ENCODE peak calls at places on chromosomes 5 and 9, in six cellular contexts. F is mesenchymal stem cell, H is neuronal stem cell, W is H9, Z is H1, G is trophoblast cell. D is an unnamed sample.

GRCh38 chr5:173395257-173395932 is 67.2 kb upstream of the STC2 start:
- DNase-seq in F (peak), H (no peak), W (peak), Z (no peak), G (peak), D (peak)

GRCh38 chr9:135358161-135358940 is 121.2 kb upstream of the PPP1R26 start:
- DNase-seq in F (no peak), H (no peak), W (no peak), Z (no peak), G (no peak), D (no peak)

GRCh38 chr5:180605554-180606214 is 14.4 kb upstream of the SCGB3A1 start:
- DNase-seq in F (peak), H (no peak), W (peak), Z (peak), G (peak), D (peak)

GRCh38 chr9:20618361-20618799 is 3.9 kb downstream of the MLLT3 start:
- DNase-seq in F (peak), H (no peak), W (no peak), Z (no peak), G (no peak), D (peak)

GRCh38 chr5:136016945-136017530 is 11.8 kb upstream of the TGFBI start:
- DNase-seq in F (peak), H (no peak), W (no peak), Z (no peak), G (no peak), D (peak)

GRCh38 chr9:38421498-38422211 is 2.6 kb downstream of the IGFBPL1 start:
- DNase-seq in F (no peak), H (peak), W (peak), Z (no peak), G (no peak), D (no peak)

GRCh38 chr5:170249360-170249759 is 16.6 kb downstream of the C5orf58 start:
- DNase-seq in F (no peak), H (no peak), W (no peak), Z (no peak), G (no peak), D (no peak)

GRCh38 chr5:8685704-8686103 is 816.8 kb downstream of the MTRR start:
- DNase-seq in F (no peak), H (peak), W (peak), Z (no peak), G (no peak), D (no peak)

GRCh38 chr5:107470007-107470582 is 200.6 kb downstream of the EFNA5 start:
- DNase-seq in F (peak), H (no peak), W (no peak), Z (no peak), G (no peak), D (peak)

GRCh38 chr9:136603901-136604816 is 58.3 kb upstream of the NOTCH1 start:
- DNase-seq in F (no peak), H (no peak), W (no peak), Z (no peak), G (no peak), D (no peak)

GRCh38 chr5:103918668-103919367 is 356.2 kb upstream of the NUDT12 start:
- DNase-seq in F (peak), H (peak), W (no peak), Z (no peak), G (no peak), D (peak)

GRCh38 chr5:103919526-103919925 is 356.9 kb upstream of the NUDT12 start:
- DNase-seq in F (no peak), H (no peak), W (no peak), Z (no peak), G (no peak), D (no peak)

GRCh38 chr5:103929310-103930003 is 366.9 kb upstream of the NUDT12 start:
- DNase-seq in F (no peak), H (no peak), W (no peak), Z (no peak), G (peak), D (no peak)

GRCh38 chr5:103927739-103928138 is 365.1 kb upstream of the NUDT12 start:
- DNase-seq in F (no peak), H (no peak), W (no peak), Z (no peak), G (no peak), D (no peak)

GRCh38 chr5:103923616-103924168 is 361.1 kb upstream of the NUDT12 start:
- DNase-seq in F (no peak), H (no peak), W (no peak), Z (no peak), G (no peak), D (no peak)
- H3K14ac ChIP-seq in F (no peak), H (no peak), W (no peak), Z (no peak), G (no peak), D (no peak)

GRCh38 chr5:150129454-150129812 is 26.2 kb downstream of the PDGFRB start:
- DNase-seq in F (no peak), H (no peak), W (no peak), Z (no peak), G (no peak), D (no peak)
- H2AK5ac ChIP-seq in F (no peak), H (peak), W (no peak), Z (no peak), G (peak), D (peak)

GRCh38 chr5:64835266-64835665 is 66.5 kb downstream of the CWC27 start:
- DNase-seq in F (no peak), H (no peak), W (no peak), Z (no peak), G (no peak), D (no peak)

GRCh38 chr5:64838376-64838775 is 69.6 kb downstream of the CWC27 start:
- DNase-seq in F (peak), H (no peak), W (no peak), Z (no peak), G (no peak), D (peak)

GRCh38 chr5:64836786-64837185 is 68.1 kb downstream of the CWC27 start:
- DNase-seq in F (peak), H (no peak), W (no peak), Z (no peak), G (no peak), D (no peak)

GRCh38 chr5:64834611-64835010 is 65.9 kb downstream of the CWC27 start:
- DNase-seq in F (no peak), H (no peak), W (no peak), Z (no peak), G (no peak), D (no peak)

GRCh38 chr5:64836190-64836750 is 67.5 kb downstream of the CWC27 start:
- DNase-seq in F (no peak), H (no peak), W (no peak), Z (no peak), G (no peak), D (peak)
- H3K14ac ChIP-seq in F (no peak), H (no peak), W (no peak), Z (no peak), G (no peak), D (no peak)

GRCh38 chr5:68251804-68252648 is 36.5 kb downstream of the PIK3R1 start:
- DNase-seq in F (peak), H (no peak), W (no peak), Z (no peak), G (no peak), D (peak)
- H2AK5ac ChIP-seq in F (no peak), H (no peak), W (no peak), Z (peak), G (peak), D (peak)

GRCh38 chr9:78724896-78725295 is 428.0 kb downstream of the PSAT1 start:
- DNase-seq in F (no peak), H (no peak), W (no peak), Z (no peak), G (no peak), D (no peak)

DNA sequence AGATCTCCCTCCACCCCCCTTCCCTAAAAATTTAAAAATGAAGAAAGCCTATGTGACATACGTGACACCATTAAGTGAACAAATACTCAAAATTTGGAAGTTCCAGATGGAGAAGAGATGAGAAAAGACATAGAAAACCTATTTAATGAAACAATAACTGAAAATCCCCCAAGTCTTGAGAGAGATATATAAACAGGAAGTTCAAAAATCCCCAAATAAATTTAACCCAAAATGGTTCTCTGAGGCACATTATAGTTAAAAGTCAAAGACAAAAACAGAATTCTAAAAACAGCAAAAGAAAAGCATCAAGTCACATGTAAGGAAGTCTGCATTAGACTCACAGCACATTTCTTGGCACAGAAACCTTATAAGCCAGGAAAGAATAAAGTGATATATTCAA is 428.6 kb downstream of the PSAT1 start:
- DNase-seq in F (no peak), H (no peak), W (no peak), Z (no peak), G (no peak), D (no peak)
- H3K14ac ChIP-seq in F (no peak), H (no peak), W (no peak), Z (no peak), G (no peak), D (no peak)

D was measured in IMR-90.